ENCODE peak calls at places on chromosomes 12 and 14, in five cellular contexts. K, E, G, J and O are unnamed samples.

GRCh38 chr12:94062194-94062593 is 86.2 kb upstream of the PLXNC1 start:
- DNase-seq in J (no peak), K (no peak), E (no peak), G (no peak), O (no peak)

GRCh38 chr14:35116242-35116641 is 5.5 kb downstream of the PPP2R3C start:
- DNase-seq in K (no peak), E (no peak), J (no peak), G (no peak), O (no peak)

GRCh38 chr12:49920241-49920914 is 16.7 kb upstream of the FAIM2 start:
- DNase-seq in J (no peak), E (no peak), G (no peak), K (no peak), O (no peak)

GRCh38 chr14:45144658-45145057 is 8.9 kb downstream of the FANCM start:
- DNase-seq in G (no peak), J (no peak), K (no peak), E (no peak), O (no peak)

GRCh38 chr14:69317780-69318179 is 57.8 kb downstream of the GALNT16 start:
- DNase-seq in G (no peak), K (no peak), J (no peak), E (no peak), O (no peak)

GRCh38 chr12:70648191-70648590 is 11.0 kb upstream of the PTPRB start:
- DNase-seq in G (no peak), K (no peak), E (no peak), J (no peak), O (no peak)

GRCh38 chr12:3694673-3695072 is 58.2 kb downstream of the CRACR2A start:
- DNase-seq in G (no peak), J (no peak), E (no peak), K (no peak), O (no peak)

GRCh38 chr12:122063691-122064033 is 14.9 kb upstream of the MLXIP start:
- DNase-seq in E (no peak), K (no peak), J (no peak), G (no peak), O (no peak)

GRCh38 chr12:115922952-115923564 is 354.4 kb downstream of the MED13L start:
- DNase-seq in E (no peak), K (peak; percentile 40), G (no peak), J (no peak), O (no peak)